ENCODE peak calls at places on chromosomes 12 and 14, in five cellular contexts. Y is BJ, M is adrenal gland, H is A549, O is lung. J is an unnamed sample.

GRCh38 chr14:71380271-71380670 is 473.0 kb downstream of the PCNX1 start:
- DNase-seq in H (no peak), O (no peak), Y (peak), M (no peak), J (no peak)

GRCh38 chr14:24196071-24197061 is 1.1 kb upstream of the TM9SF1 start:
- DNase-seq in Y (no peak), H (no peak), M (no peak), O (no peak), J (peak)

GRCh38 chr12:64181504-64182291 is 40.4 kb downstream of the KICS2 start:
- DNase-seq in O (peak), Y (peak), H (peak), M (peak), J (peak)

GRCh38 chr14:20798932-20799331 is 3.7 kb downstream of the RNASE1 start:
- DNase-seq in H (no peak), O (no peak), Y (no peak), M (no peak), J (no peak)

GRCh38 chr14:101125719-101126375 is 222.3 kb upstream of the RTL1 start:
- DNase-seq in O (peak), H (no peak), M (peak), Y (no peak), J (no peak)

GRCh38 chr12:117686911-117687377 is 281.8 kb downstream of the KSR2 start:
- DNase-seq in H (peak), Y (peak), M (peak), O (no peak), J (no peak)

GRCh38 chr12:28027947-28028724 is 55.6 kb upstream of the PTHLH start:
- DNase-seq in H (no peak), Y (no peak), M (no peak), O (no peak), J (no peak)

GRCh38 chr12:4775936-4776335 is 55.7 kb downstream of the GALNT8 start:
- DNase-seq in H (no peak), M (no peak), Y (no peak), O (no peak), J (no peak)

GRCh38 chr12:4589941-4590340 is 27.9 kb downstream of the DYRK4 start:
- DNase-seq in Y (no peak), O (no peak), M (no peak), H (no peak), J (no peak)

DNA sequence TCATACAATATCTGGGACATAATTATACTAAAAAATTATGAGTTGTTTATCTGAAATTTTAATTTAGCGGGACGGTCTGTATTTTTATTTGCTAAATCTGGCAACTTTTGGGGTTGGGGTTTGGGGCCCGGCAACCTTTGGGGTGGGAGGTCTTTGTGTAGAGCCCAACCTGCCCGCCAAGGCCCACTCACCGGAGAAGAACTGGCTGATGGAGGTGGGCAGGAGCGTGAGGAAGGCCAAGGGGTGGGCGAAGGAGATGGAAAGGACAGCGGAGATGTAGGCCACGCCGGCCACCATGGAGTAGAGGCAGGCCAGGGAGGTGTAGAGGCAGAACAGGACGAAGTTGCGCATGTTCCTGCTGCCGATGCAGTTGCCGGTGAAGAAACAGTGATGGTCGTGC is 2.6 kb downstream of the ZDHHC22 start:
- DNase-seq in Y (no peak), O (no peak), H (no peak), M (no peak), J (no peak)
- H3K4me3 ChIP-seq in Y (no peak), O (no peak), H (no peak), M (no peak), J (no peak)

GRCh38 chr12:57757771-57758170 is 2.9 kb downstream of the MARCHF9 start:
- DNase-seq in Y (no peak), M (no peak), H (no peak), O (no peak), J (no peak)

GRCh38 chr12:57755194-57755453 is 221 bp downstream of the MARCHF9 start:
- DNase-seq in O (no peak), H (no peak), M (no peak), Y (no peak), J (no peak)

GRCh38 chr12:57754411-57755193 is at the start of gene MARCHF9:
- DNase-seq in M (peak), H (no peak), Y (no peak), O (peak), J (peak)

GRCh38 chr12:57755454-57756372 is 810 bp downstream of the MARCHF9 start:
- DNase-seq in O (no peak), Y (no peak), M (no peak), H (no peak), J (peak)

DNA sequence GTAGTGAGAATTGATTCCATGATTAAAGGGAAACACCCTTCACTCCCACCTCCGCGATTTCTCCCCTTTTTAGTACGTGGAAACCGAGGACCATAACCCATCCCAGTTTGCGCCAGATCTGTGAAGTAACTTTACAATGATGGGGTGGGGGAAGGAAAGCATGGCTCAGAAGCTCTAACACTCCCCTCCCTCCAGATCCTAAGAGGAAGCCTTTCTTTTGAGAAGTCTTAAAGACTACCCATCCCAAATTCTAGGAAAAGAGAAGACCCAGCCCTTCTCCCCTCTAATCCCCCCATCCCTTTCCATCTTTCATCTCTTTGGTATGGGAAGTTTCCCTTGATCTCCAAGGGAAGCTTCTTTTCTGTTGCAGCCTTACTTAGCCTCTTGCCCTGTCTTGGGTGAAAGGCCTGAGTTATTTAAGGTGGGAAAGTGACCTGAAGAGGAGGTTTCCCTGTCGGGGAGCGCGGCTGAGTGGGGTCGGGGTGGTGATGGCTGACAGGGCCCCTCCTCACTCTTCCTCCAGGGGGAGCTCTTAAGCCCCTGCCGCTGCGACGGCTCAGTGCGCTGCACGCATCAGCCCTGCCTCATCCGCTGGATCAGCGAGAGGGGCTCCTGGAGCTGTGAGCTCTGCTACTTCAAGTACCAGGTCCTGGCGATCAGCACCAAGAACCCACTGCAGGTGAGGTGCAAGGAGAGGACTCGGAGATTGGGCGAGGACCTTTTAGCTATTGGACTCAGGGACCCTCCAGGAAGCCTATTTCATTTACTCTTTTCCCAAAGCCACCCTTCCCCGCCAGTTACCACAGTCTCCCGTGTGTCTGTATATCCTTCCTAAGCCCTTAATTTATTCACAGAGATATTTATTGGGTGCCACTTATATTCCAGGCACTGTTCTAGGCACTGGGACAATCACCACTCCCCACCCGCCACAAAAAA is 1.8 kb downstream of the MARCHF9 start:
- DNase-seq in O (no peak), Y (no peak), M (no peak), H (peak), J (peak)
- TF ChIP-seq CTCF in O (peak), Y (peak), M (peak), H (peak), J (peak)

GRCh38 chr12:53725824-53726223 is 1.4 kb downstream of the CALCOCO1 start:
- DNase-seq in H (no peak), O (no peak), M (no peak), Y (no peak), J (no peak)
- H3K4me3 ChIP-seq in H (no peak), O (no peak), M (no peak), Y (peak), J (no peak)

GRCh38 chr14:60639677-60640076 is 9.6 kb downstream of the SIX1 start:
- DNase-seq in O (no peak), Y (no peak), M (no peak), H (no peak), J (no peak)

GRCh38 chr14:60637138-60637489 is 12.2 kb downstream of the SIX1 start:
- DNase-seq in O (no peak), H (no peak), Y (no peak), M (no peak), J (no peak)

GRCh38 chr14:60634153-60634552 is 15.1 kb downstream of the SIX1 start:
- DNase-seq in Y (no peak), H (no peak), M (no peak), O (no peak), J (no peak)

GRCh38 chr14:60640859-60641721 is 8.2 kb downstream of the SIX1 start:
- DNase-seq in Y (no peak), M (no peak), H (no peak), O (no peak), J (no peak)

DNA sequence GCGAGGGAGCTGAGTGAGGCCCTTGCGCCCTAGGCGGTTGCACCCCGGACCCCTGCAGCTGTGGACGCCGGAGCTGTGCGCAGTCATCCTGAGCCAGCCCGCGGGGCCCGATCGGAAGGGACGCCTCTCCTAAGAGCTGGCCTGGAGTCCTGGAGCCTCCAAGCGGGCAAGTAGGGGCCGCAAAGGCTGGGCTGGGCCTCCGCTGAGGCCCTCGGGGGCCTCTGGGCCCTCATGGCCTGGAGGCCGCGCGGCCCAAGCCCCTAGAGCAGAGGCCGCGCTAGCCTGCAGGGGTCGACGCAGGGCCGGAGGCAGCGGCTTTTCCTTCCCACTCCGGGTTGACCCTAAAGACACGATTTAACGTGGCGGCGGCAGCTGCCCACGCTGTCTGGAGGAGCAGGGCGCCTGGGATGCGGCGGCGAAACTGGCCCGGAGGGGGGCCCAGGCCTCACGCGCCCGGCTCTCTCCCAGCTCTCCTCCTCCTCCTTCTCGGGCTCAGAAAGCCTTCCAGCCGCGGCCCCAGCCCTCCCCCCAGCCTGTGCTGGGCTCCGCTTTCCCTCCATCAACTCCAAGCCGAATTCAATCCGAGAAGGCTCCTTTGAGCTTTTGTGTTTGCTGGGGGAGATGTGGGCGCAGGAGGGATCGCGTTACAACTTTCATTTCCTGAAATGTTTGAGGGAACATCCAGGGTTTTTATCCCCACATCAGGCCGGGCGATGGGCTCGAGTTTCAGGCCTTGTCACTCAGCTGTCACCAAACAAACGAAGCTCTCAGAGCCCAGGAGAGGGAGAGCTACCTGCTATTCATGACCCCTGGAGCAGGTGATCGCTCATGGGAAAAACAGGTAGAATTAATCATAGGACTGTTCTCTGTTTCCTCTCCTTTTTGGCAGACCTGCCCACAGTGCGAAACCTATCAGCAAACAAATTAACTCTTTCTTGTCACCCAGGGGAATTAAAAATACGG is 11.5 kb downstream of the SIX1 start:
- DNase-seq in M (no peak), H (no peak), O (no peak), Y (no peak), J (no peak)
- TF ChIP-seq CTCF in M (no peak), H (no peak), O (no peak), Y (no peak), J (no peak)

GRCh38 chr12:104971276-104971675 is 13.2 kb upstream of the SLC41A2 start:
- DNase-seq in O (no peak), H (no peak), M (no peak), Y (no peak), J (no peak)

GRCh38 chr12:104975621-104976343 is 10.3 kb upstream of the NOPCHAP1 start:
- DNase-seq in H (no peak), M (no peak), O (no peak), Y (no peak), J (peak)

GRCh38 chr12:104976703-104977102 is 9.4 kb upstream of the NOPCHAP1 start:
- DNase-seq in H (no peak), Y (no peak), M (no peak), O (no peak), J (no peak)

GRCh38 chr12:104973250-104973649 is 12.9 kb upstream of the NOPCHAP1 start:
- DNase-seq in M (no peak), H (no peak), O (no peak), Y (no peak), J (no peak)

GRCh38 chr12:104974626-104975290 is 11.4 kb upstream of the NOPCHAP1 start:
- DNase-seq in H (no peak), M (no peak), Y (no peak), O (no peak), J (peak)
- H3K4me3 ChIP-seq in H (no peak), M (no peak), Y (no peak), O (no peak), J (no peak)

DNA sequence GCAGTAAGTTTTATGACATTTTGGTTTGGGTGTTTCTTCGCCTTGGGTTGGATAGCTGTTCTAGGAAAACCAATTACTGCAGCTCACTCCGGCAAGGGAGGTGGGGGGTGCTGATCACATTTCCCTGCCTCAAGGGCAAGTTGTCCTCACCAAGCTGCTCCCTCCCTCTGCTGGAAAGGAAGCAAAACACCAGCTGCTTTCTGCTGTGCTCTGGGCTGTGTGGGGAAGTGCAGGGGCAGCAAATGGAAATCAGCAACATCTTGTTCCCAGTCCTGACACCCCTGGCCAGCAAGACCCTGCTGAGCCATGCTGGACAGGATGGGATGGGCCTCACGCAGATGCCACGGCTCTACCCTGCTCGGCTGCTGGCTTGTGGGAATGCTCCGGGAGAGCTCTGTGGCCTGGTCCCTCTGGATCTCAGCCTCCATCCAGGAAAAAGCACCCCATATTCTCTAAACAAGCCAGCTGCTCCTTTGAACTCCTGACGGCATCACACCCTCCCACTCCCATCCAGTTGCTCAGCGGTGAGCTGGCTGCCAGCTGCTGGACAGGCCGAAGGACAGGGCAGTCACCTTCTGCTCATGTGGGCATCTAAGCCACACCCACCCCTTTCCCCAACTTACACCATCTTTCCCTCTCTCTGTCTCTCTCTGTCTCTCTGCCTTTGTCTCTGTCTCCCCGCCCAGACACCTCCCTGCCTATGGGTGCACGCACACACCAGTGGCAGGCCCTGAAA is 52.4 kb upstream of the EIF5 start:
- DNase-seq in O (no peak), H (peak), Y (no peak), M (peak), J (peak)
- TF ChIP-seq CTCF in O (no peak), H (peak), Y (peak), M (peak), J (peak)

DNA sequence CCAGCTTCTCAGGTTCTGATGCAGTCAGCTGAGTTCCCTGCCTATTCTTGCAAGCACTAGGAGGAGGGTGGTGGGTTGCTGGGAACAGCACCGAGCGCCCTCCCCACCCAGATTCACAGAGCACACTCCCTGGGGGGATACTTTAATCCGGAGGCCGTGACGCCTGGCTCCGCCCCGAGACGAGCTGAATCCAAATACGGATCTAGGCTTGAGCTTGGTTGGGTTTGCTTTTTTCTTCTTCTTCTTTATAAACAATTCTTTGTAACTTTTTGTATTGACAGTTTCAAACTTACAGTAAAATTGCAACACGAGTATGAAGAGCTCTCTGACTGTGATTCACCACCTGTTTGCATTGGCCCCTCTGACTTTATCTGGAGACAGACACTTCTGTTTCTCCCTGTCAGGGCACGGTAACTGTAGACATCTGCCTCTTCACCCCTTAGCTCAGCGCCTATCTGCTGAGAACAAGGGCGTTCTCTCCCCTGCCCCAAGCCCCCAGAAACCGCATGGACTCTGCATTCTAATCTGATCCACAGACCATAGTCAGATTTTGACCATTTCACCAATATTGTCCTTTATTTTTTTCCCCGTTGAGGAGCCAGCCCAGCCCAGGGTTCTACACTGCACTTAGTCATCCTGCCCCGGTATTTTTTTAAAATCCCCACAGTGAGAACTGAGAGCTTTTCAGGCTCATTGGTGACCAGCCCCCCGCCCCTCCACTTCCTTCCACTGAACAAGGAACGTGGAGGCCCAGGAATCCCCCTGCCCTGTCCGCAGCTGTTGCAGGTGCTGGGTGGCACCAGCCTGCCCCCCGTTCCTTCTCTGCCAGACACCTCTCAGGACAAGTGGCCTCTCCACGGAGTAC is 11.5 kb downstream of the RHOF start:
- DNase-seq in M (no peak), Y (no peak), O (no peak), H (no peak), J (no peak)
- H3K4me3 ChIP-seq in M (no peak), Y (no peak), O (no peak), H (no peak), J (no peak)

J was measured in NB4.